ENCODE peak calls at places on chromosomes 7 and 10, in nine cellular contexts. B, Q, A, P, L, C, K, N and D are unnamed samples.

GRCh38 chr10:24683554-24683953 is 40.1 kb downstream of the ARHGAP21 start:
- DNase-seq in B (no peak), Q (no peak), A (no peak), P (no peak), L (no peak), C (no peak), K (no peak), N (no peak), D (no peak)

GRCh38 chr10:97684866-97685394 is 2.1 kb downstream of the AVPI1 start:
- DNase-seq in B (no peak), Q (no peak), A (no peak), P (no peak), L (no peak), C (no peak), K (no peak), N (no peak), D (no peak)

GRCh38 chr7:138885383-138886147 is 87.6 kb upstream of the ATP6V0A4 start:
- DNase-seq in B (no peak), Q (no peak), A (no peak), P (no peak), L (no peak), C (no peak), K (no peak), N (no peak), D (no peak)

GRCh38 chr10:106679314-106679713 is 485.2 kb downstream of the SORCS1 start:
- DNase-seq in B (no peak), Q (no peak), A (no peak), P (no peak), L (no peak), C (no peak), K (no peak), N (no peak), D (no peak)

GRCh38 chr10:3226960-3227724 is 54.6 kb upstream of the PITRM1 start:
- DNase-seq in B (no peak), Q (no peak), A (no peak), P (peak), L (peak), C (no peak), K (peak), N (no peak), D (no peak)

GRCh38 chr10:21985541-21985940 is 18.0 kb downstream of the DNAJC1 start:
- DNase-seq in B (no peak), Q (no peak), A (peak), P (no peak), L (peak), C (no peak), K (no peak), N (no peak), D (no peak)

GRCh38 chr7:79084423-79084822 is 369.0 kb downstream of the MAGI2 start:
- DNase-seq in B (no peak), Q (no peak), A (no peak), P (no peak), L (peak), C (no peak), K (peak), N (no peak), D (no peak)

GRCh38 chr7:33868151-33868550 is 37.2 kb upstream of the BMPER start:
- DNase-seq in B (no peak), Q (no peak), A (peak), P (peak), L (peak), C (no peak), K (peak), N (no peak), D (no peak)

GRCh38 chr10:22343761-22344160 is 1.5 kb upstream of the SPAG6 start:
- DNase-seq in B (no peak), Q (peak), A (no peak), P (no peak), L (no peak), C (no peak), K (no peak), N (no peak), D (no peak)

GRCh38 chr7:93461350-93461749 is 113.2 kb downstream of the CALCR start:
- DNase-seq in B (peak), Q (no peak), A (no peak), P (no peak), L (peak), C (no peak), K (no peak), N (no peak), D (no peak)